ENCODE peak calls at places on chromosomes 7 and 10, in seven cellular contexts. H, V, M, J, W, S and T are unnamed samples.

GRCh38 chr10:87547734-87548311 is 43.1 kb downstream of the MINPP1 start:
- DNase-seq in H (peak), V (no peak), M (no peak), J (no peak), W (no peak), S (no peak), T (no peak)

GRCh38 chr10:10544890-10545289 is 472.8 kb upstream of the CELF2 start:
- DNase-seq in H (no peak), V (no peak), M (no peak), J (no peak), W (no peak), S (no peak), T (no peak)

GRCh38 chr7:76260171-76260703 is 42.2 kb upstream of the HSPB1 start:
- DNase-seq in H (no peak), V (peak), M (peak), J (peak), W (peak), S (no peak), T (no peak)

GRCh38 chr10:88525371-88526079 is 57.6 kb downstream of the RNLS start:
- DNase-seq in H (peak), V (peak), M (peak), J (no peak), W (no peak), S (peak), T (no peak)

GRCh38 chr7:99102361-99102760 is 41.5 kb downstream of the SMURF1 start:
- DNase-seq in H (no peak), V (no peak), M (no peak), J (no peak), W (no peak), S (no peak), T (no peak)

GRCh38 chr7:141456298-141456697 is 94.9 kb upstream of the AGK start:
- DNase-seq in H (no peak), V (no peak), M (no peak), J (no peak), W (no peak), S (no peak), T (no peak)

GRCh38 chr10:72375585-72375984 is 20.9 kb upstream of the DNAJB12 start:
- DNase-seq in H (no peak), V (no peak), M (peak), J (peak), W (no peak), S (no peak), T (peak)

GRCh38 chr10:43863270-43863669 is 214.6 kb upstream of the ZNF32 start:
- DNase-seq in H (no peak), V (no peak), M (no peak), J (no peak), W (no peak), S (no peak), T (no peak)

GRCh38 chr7:135620980-135621850 is 41.1 kb upstream of the STMP1 start:
- DNase-seq in H (peak), V (peak), M (no peak), J (peak), W (no peak), S (peak), T (no peak)

GRCh38 chr10:129964611-129965417 is 740 bp upstream of the EBF3 start:
- DNase-seq in H (no peak), V (no peak), M (no peak), J (peak), W (no peak), S (no peak), T (peak)

GRCh38 chr7:110105840-110106239 is 985.1 kb upstream of the LRRN3 start:
- DNase-seq in H (no peak), V (no peak), M (no peak), J (no peak), W (no peak), S (no peak), T (no peak)

GRCh38 chr10:31770307-31770902 is 158.2 kb downstream of the ARHGAP12 start:
- DNase-seq in H (no peak), V (peak), M (peak), J (peak), W (peak), S (peak), T (no peak)

GRCh38 chr7:74039337-74039736 is 11.4 kb downstream of the ELN start:
- DNase-seq in H (no peak), V (no peak), M (no peak), J (no peak), W (no peak), S (no peak), T (no peak)

GRCh38 chr7:115276791-115277190 is 354.9 kb downstream of the MDFIC start:
- DNase-seq in H (no peak), V (no peak), M (no peak), J (no peak), W (no peak), S (no peak), T (no peak)

GRCh38 chr10:97511711-97512445 is 13.2 kb downstream of the UBTD1 start:
- DNase-seq in H (no peak), V (no peak), M (no peak), J (no peak), W (no peak), S (no peak), T (no peak)

GRCh38 chr10:28837613-28838390 is 160.5 kb downstream of the BAMBI start:
- DNase-seq in H (no peak), V (no peak), M (no peak), J (no peak), W (no peak), S (no peak), T (no peak)

GRCh38 chr7:117895271-117895670 is 22.0 kb upstream of the CTTNBP2 start:
- DNase-seq in H (no peak), V (no peak), M (no peak), J (no peak), W (no peak), S (no peak), T (no peak)

GRCh38 chr7:120842131-120842621 is 15.8 kb downstream of the TSPAN12 start:
- DNase-seq in H (no peak), V (no peak), M (no peak), J (no peak), W (no peak), S (no peak), T (no peak)

GRCh38 chr10:98299341-98299740 is 31.3 kb upstream of the LOXL4 start:
- DNase-seq in H (no peak), V (no peak), M (no peak), J (peak), W (no peak), S (no peak), T (no peak)

GRCh38 chr7:157490465-157490912 is 153.7 kb downstream of the DNAJB6 start:
- DNase-seq in H (peak), V (no peak), M (peak), J (no peak), W (peak), S (no peak), T (no peak)

GRCh38 chr10:72038458-72039001 is 49.8 kb downstream of the SPOCK2 start:
- DNase-seq in H (peak), V (no peak), M (no peak), J (peak), W (no peak), S (no peak), T (no peak)

GRCh38 chr10:77653210-77653609 is 15.6 kb upstream of the KCNMA1 start:
- DNase-seq in H (no peak), V (no peak), M (no peak), J (no peak), W (no peak), S (no peak), T (no peak)

GRCh38 chr10:104577171-104577570 is 63.9 kb upstream of the SORCS3 start:
- DNase-seq in H (no peak), V (no peak), M (no peak), J (no peak), W (no peak), S (no peak), T (no peak)

GRCh38 chr10:131200856-131201470 is 110.6 kb downstream of the TCERG1L start:
- DNase-seq in H (no peak), V (no peak), M (peak), J (no peak), W (no peak), S (no peak), T (peak)

GRCh38 chr7:23114854-23115253 is 9.3 kb downstream of the KLHL7 start:
- DNase-seq in H (peak), V (no peak), M (no peak), J (no peak), W (no peak), S (no peak), T (no peak)

GRCh38 chr10:77230194-77230593 is 407.4 kb downstream of the KCNMA1 start:
- DNase-seq in H (peak), V (no peak), M (no peak), J (no peak), W (no peak), S (no peak), T (no peak)

GRCh38 chr7:88095-88926 is 104.1 kb upstream of the FAM20C start:
- DNase-seq in H (no peak), V (no peak), M (no peak), J (peak), W (no peak), S (no peak), T (no peak)

GRCh38 chr7:100369105-100369504 is 4.2 kb upstream of the PILRA start:
- DNase-seq in H (no peak), V (peak), M (peak), J (no peak), W (no peak), S (peak), T (peak)

GRCh38 chr10:108970016-108970415 is 953.3 kb downstream of the XPNPEP1 start:
- DNase-seq in H (peak), V (no peak), M (no peak), J (peak), W (no peak), S (no peak), T (no peak)

GRCh38 chr10:88995156-88995876 is 4.7 kb downstream of the FAS start:
- DNase-seq in H (no peak), V (peak), M (no peak), J (no peak), W (no peak), S (no peak), T (peak)

GRCh38 chr7:696426-697258 is 29.9 kb upstream of the DNAAF5 start:
- DNase-seq in H (no peak), V (no peak), M (no peak), J (no peak), W (no peak), S (no peak), T (peak)

GRCh38 chr7:42926204-42926603 is 5.8 kb downstream of the PSMA2 start:
- DNase-seq in H (no peak), V (no peak), M (no peak), J (no peak), W (no peak), S (no peak), T (no peak)

GRCh38 chr10:119209736-119210355 is 2.5 kb downstream of the GRK5 start:
- DNase-seq in H (no peak), V (no peak), M (no peak), J (no peak), W (no peak), S (no peak), T (no peak)
- TF ChIP-seq CTCF in H (no peak), V (peak), M (no peak), J (no peak), W (peak), S (peak), T (no peak)

GRCh38 chr7:143390773-143391114 is 9.6 kb downstream of the ZYX start:
- DNase-seq in H (no peak), V (no peak), M (no peak), J (no peak), W (no peak), S (no peak), T (peak)
- H3K27ac ChIP-seq in H (peak), V (no peak), M (peak), J (no peak), W (no peak), S (peak), T (no peak)

GRCh38 chr7:44145419-44145968 is 4.4 kb upstream of the MYL7 start:
- DNase-seq in H (no peak), V (no peak), M (peak), J (peak), W (peak), S (no peak), T (peak)

GRCh38 chr7:44144426-44144967 is 3.4 kb upstream of the MYL7 start:
- DNase-seq in H (no peak), V (no peak), M (peak), J (no peak), W (no peak), S (no peak), T (no peak)

GRCh38 chr7:44144968-44145418 is 3.9 kb upstream of the MYL7 start:
- DNase-seq in H (no peak), V (no peak), M (peak), J (no peak), W (no peak), S (no peak), T (no peak)

GRCh38 chr7:44147026-44147881 is 6.1 kb upstream of the MYL7 start:
- DNase-seq in H (no peak), V (no peak), M (no peak), J (peak), W (no peak), S (no peak), T (peak)

DNA sequence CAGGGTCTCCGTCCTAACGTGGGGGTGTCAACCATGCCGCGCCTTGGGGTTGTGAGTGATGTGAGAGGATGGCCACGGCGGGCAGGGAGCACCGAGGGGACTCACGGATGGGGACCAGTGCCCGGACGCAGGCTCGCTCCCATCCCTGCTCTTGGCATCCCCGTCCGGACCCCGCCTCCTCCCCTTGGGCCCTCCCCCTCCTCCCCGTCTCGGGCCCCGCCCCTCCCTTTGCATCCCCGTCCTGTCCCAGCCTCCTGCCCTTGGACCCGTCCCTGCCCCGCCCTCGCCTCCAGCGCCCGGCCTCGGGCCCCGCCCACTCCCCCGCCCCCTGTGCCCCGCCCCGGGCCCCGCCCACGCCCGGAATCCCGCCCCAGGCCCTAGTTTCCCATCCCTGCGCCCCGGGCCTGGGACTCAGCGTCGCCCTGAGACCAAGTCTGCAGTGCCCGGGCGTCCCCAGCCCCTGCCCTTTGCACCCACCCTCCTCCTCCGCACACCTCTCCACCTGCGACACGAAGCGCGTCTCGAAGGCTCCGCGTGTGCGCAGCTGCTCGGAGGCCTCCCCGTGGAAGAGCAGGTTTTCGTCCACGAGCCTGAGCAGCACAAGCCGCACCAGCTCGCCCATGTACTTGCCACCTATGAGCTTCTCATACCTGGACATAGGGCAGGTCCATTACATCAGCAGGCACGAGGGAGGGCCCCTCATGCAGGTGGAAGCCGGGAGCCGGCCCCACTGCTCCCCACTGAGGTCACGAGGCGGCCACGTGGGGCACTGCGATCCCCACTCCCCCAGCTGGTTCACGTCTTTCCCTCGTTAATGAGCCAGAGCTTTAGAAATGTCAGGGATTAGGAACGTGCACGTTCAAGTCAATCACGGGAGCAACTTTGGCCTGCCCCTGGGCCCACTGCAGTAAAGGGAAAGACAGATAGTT is 5.1 kb upstream of the MYL7 start:
- DNase-seq in H (no peak), V (peak), M (peak), J (peak), W (peak), S (peak), T (peak)
- H3K4me3 ChIP-seq in H (peak), V (peak), M (peak), J (peak), W (peak), S (peak), T (no peak)

DNA sequence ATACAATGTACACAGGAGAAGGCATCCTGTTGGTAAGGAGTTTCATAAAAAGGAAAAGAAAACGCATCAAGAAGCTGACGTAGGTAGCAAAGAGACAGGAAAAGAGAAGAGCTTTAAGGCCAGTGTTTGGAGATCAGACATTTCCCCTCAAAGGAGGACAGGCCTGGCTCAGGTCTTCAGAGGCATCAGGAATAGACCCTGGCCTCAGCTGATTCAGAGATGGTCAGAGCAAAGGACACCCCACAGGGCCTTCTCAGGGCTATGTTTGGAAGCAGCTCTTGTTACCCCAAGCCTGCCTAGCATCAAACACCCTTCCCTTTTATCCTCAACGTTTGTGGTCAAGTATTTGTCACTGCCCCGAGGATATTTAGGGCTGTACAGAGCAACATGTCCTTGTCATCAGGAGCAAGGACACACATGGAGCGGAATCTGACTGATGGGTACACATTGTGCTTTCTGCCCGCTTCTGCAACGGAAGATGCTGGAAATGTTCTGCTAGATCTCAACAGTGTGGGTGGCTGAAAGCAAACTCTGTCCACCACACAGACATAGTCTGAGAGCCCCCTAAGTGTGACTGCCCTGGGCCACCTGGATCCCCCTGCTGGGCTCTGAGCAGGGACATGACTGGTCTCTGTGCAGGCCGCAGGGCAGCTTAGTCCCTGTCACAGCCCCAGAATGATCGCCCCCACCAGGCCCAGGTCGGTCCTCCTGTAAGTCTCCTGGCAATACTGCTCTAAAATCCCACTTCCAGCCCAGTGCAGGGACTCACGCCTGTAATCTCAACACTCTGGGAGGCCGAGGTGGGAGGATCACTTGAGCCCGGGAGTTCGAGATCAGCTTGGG is 1.0 kb upstream of the ZDHHC4 start:
- DNase-seq in H (no peak), V (peak), M (no peak), J (no peak), W (no peak), S (no peak), T (no peak)
- TF ChIP-seq CTCF in H (no peak), V (no peak), M (no peak), J (no peak), W (no peak), S (no peak), T (no peak)

DNA sequence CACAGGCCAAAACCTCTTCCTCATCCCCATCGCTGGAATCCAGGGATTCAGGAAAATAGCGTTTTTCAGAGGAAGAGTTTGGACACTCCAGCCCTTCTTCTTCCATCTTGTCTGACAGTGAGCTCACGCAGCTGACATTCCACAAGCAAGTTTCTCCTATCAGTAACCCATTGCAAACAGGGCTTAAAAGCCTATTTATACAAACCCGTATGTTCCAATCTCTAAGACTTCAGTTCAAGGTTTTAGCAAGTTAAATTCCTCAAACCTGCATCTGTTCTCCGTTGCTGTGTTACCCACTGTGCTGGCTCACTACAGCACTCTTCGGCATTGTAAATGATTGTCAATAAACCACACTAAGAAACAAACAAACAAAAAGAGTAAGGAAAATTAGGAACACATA is 373 bp downstream of the DHX32 start:
- DNase-seq in H (no peak), V (no peak), M (no peak), J (peak), W (no peak), S (no peak), T (no peak)
- H3K27ac ChIP-seq in H (no peak), V (no peak), M (no peak), J (peak), W (no peak), S (no peak), T (no peak)